ENCODE peak calls at places on chromosomes 5 and 9, in eight cellular contexts. W is choroid plexus epithelial cell; Y is activated CD8-positive, alpha-beta T cell treated with anti-CD3 and anti-CD28 coated beads for 36 hours; B is activated naive CD8-positive, alpha-beta T cell treated with anti-CD3 and anti-CD28 coated beads, Interleukin-2, amount 50 U/mL, for 24 hours; J is AML-193; S is memory B cell; M is AG08396; E is PC-9. X is an unnamed sample.

GRCh38 chr5:56155992-56156584 is 77.0 kb downstream of the ANKRD55 start:
- DNase-seq in W (no peak), Y (no peak), B (no peak), J (peak; percentile 30), S (no peak), M (no peak), E (no peak), X (no peak)

GRCh38 chr9:130346431-130346830 is 80.9 kb downstream of the HMCN2 start:
- DNase-seq in W (no peak), Y (no peak), B (no peak), J (no peak), S (no peak), M (no peak), E (no peak), X (no peak)

GRCh38 chr5:108259306-108259705 is 122.6 kb downstream of the FBXL17 start:
- DNase-seq in W (peak; percentile 65), Y (no peak), B (no peak), J (no peak), S (no peak), M (peak; percentile 8), E (no peak), X (no peak)

GRCh38 chr9:120730661-120731514 is 16.6 kb upstream of the MEGF9 start:
- DNase-seq in W (peak; percentile 93), Y (no peak), B (no peak), J (no peak), S (no peak), M (peak; percentile 80), E (peak; percentile 92), X (no peak)

GRCh38 chr5:62284946-62285891 is 20.8 kb upstream of the KIF2A start:
- DNase-seq in W (no peak), Y (peak; percentile 86), B (peak; percentile 71), J (no peak), S (no peak), M (no peak), E (no peak), X (no peak)

GRCh38 chr9:7338586-7339281 is 460.8 kb downstream of the DMAC1 start:
- DNase-seq in W (no peak), Y (no peak), B (no peak), J (no peak), S (no peak), M (no peak), E (no peak), X (no peak)

GRCh38 chr9:107491081-107492053 is 1.8 kb upstream of the KLF4 start:
- DNase-seq in W (peak; percentile 37), Y (no peak), B (no peak), J (no peak), S (peak; percentile 12), M (no peak), E (peak; percentile 74), X (no peak)

GRCh38 chr5:157024213-157024959 is 34.5 kb downstream of the HAVCR1 start:
- DNase-seq in W (no peak), Y (no peak), B (no peak), J (no peak), S (no peak), M (no peak), E (no peak), X (no peak)

GRCh38 chr9:26856413-26857032 is 36.1 kb downstream of the CAAP1 start:
- DNase-seq in W (peak; percentile 77), Y (peak; percentile 48), B (no peak), J (peak; percentile 69), S (no peak), M (peak; percentile 12), E (no peak), X (no peak)

GRCh38 chr5:140240987-140241706 is 61.8 kb downstream of the PFDN1 start:
- DNase-seq in W (peak; percentile 97), Y (no peak), B (no peak), J (no peak), S (no peak), M (peak; percentile 88), E (peak; percentile 75), X (no peak)

GRCh38 chr5:126182901-126183695 is 240.1 kb upstream of the GRAMD2B start:
- DNase-seq in W (no peak), Y (no peak), B (no peak), J (no peak), S (no peak), M (no peak), E (no peak), X (no peak)

GRCh38 chr5:41772785-41773442 is 97.3 kb downstream of the OXCT1 start:
- DNase-seq in W (no peak), Y (no peak), B (no peak), J (no peak), S (no peak), M (no peak), E (no peak), X (no peak)

GRCh38 chr5:110757118-110757729 is 18.4 kb downstream of the SLC25A46 start:
- DNase-seq in W (peak; percentile 81), Y (peak; percentile 15), B (peak; percentile 8), J (peak; percentile 47), S (no peak), M (no peak), E (no peak), X (no peak)

GRCh38 chr9:21479152-21479702 is 2.9 kb downstream of the IFNE start:
- DNase-seq in W (no peak), Y (no peak), B (no peak), J (no peak), S (no peak), M (no peak), E (no peak), X (no peak)

GRCh38 chr5:149018909-149019443 is 43.9 kb downstream of the SH3TC2 start:
- DNase-seq in W (peak; percentile 66), Y (no peak), B (no peak), J (no peak), S (no peak), M (no peak), E (no peak), X (no peak)

GRCh38 chr5:143717400-143717799 is 94.6 kb upstream of the HMHB1 start:
- DNase-seq in W (peak; percentile 94), Y (no peak), B (no peak), J (no peak), S (no peak), M (peak; percentile 28), E (no peak), X (no peak)

GRCh38 chr5:78547731-78548189 is 100.8 kb downstream of the LHFPL2 start:
- DNase-seq in W (peak; percentile 93), Y (no peak), B (no peak), J (no peak), S (no peak), M (no peak), E (no peak), X (no peak)

GRCh38 chr5:73816656-73817420 is 190.8 kb downstream of the ARHGEF28 start:
- DNase-seq in W (peak; percentile 95), Y (no peak), B (no peak), J (no peak), S (no peak), M (peak; percentile 29), E (no peak), X (no peak)

GRCh38 chr9:127923771-127924170 is 6.8 kb downstream of the PIP5KL1 start:
- DNase-seq in W (peak; percentile 83), Y (no peak), B (no peak), J (no peak), S (no peak), M (peak; percentile 91), E (no peak), X (no peak)

GRCh38 chr5:19098434-19098833 is 889.6 kb downstream of the CDH18 start:
- DNase-seq in W (no peak), Y (no peak), B (no peak), J (no peak), S (no peak), M (no peak), E (no peak), X (no peak)

GRCh38 chr5:111399113-111399512 is 113.2 kb downstream of the STARD4 start:
- DNase-seq in W (no peak), Y (no peak), B (no peak), J (no peak), S (no peak), M (no peak), E (no peak), X (no peak)

GRCh38 chr9:34343605-34344004 is 14.2 kb downstream of the NUDT2 start:
- DNase-seq in W (no peak), Y (no peak), B (no peak), J (no peak), S (no peak), M (no peak), E (no peak), X (no peak)

GRCh38 chr5:142171270-142171669 is 62.7 kb downstream of the NDFIP1 start:
- DNase-seq in W (no peak), Y (no peak), B (no peak), J (no peak), S (no peak), M (no peak), E (no peak), X (no peak)

GRCh38 chr9:36250079-36250478 is 8.2 kb downstream of the GNE start:
- DNase-seq in W (no peak), Y (no peak), B (no peak), J (no peak), S (no peak), M (peak; percentile 7), E (no peak), X (no peak)

GRCh38 chr9:4739587-4740372 is 1.2 kb downstream of the AK3 start:
- DNase-seq in W (peak; percentile 20), Y (no peak), B (no peak), J (no peak), S (no peak), M (no peak), E (no peak), X (no peak)

GRCh38 chr5:39755986-39756385 is 331.2 kb upstream of the DAB2 start:
- DNase-seq in W (peak; percentile 96), Y (no peak), B (no peak), J (no peak), S (no peak), M (peak; percentile 34), E (peak; percentile 68), X (no peak)

GRCh38 chr9:123537809-123538208 is 181.8 kb downstream of the CRB2 start:
- DNase-seq in W (no peak), Y (no peak), B (no peak), J (no peak), S (no peak), M (no peak), E (no peak), X (no peak)

GRCh38 chr9:37239224-37239859 is 119.0 kb downstream of the ZCCHC7 start:
- DNase-seq in W (no peak), Y (no peak), B (no peak), J (no peak), S (no peak), M (no peak), E (no peak), X (no peak)

GRCh38 chr5:154583545-154584168 is 105.6 kb upstream of the HAND1 start:
- DNase-seq in W (no peak), Y (no peak), B (no peak), J (no peak), S (no peak), M (no peak), E (peak; percentile 91), X (no peak)

GRCh38 chr5:178256746-178257145 is 24.1 kb upstream of the PHYKPL start:
- DNase-seq in W (no peak), Y (no peak), B (no peak), J (no peak), S (no peak), M (no peak), E (no peak), X (no peak)

GRCh38 chr5:31844615-31845345 is 205.8 kb downstream of the PDZD2 start:
- DNase-seq in W (no peak), Y (no peak), B (no peak), J (no peak), S (no peak), M (no peak), E (no peak), X (no peak)

GRCh38 chr9:113636693-113637092 is 173.2 kb downstream of the RGS3 start:
- DNase-seq in W (no peak), Y (no peak), B (no peak), J (no peak), S (no peak), M (no peak), E (no peak), X (no peak)